ENCODE peak calls at places on chromosome 9, in nine cellular contexts. R is B cell, N is cardiac fibroblast, X is lung, K is coronary artery, B is AG09309, Z is nephron progenitor cell, W is RWPE1, L is pancreas. H is an unnamed sample.
A peak's percentile ranks its signal among the peaks of the same experiment; 100 is the strongest.

GRCh38 chr9:76654575-76654974 is 109.7 kb upstream of the PCA3 start:
- DNase-seq in R (no peak), N (peak; percentile 93), X (no peak), K (no peak), B (peak; percentile 92), Z (no peak), W (peak; percentile 55), L (no peak), H (peak; percentile 71)

GRCh38 chr9:98339987-98340564 is 84.6 kb upstream of the TBC1D2 start:
- DNase-seq in R (no peak), N (no peak), X (no peak), K (no peak), B (no peak), Z (no peak), W (no peak), L (no peak), H (no peak)

GRCh38 chr9:83140061-83140460 is 77.1 kb upstream of the RASEF start:
- DNase-seq in R (no peak), N (no peak), X (no peak), K (no peak), B (no peak), Z (no peak), W (no peak), L (no peak), H (no peak)

GRCh38 chr9:74463825-74464224 is 33.3 kb upstream of the RORB start:
- DNase-seq in R (no peak), N (peak; percentile 2), X (no peak), K (no peak), B (no peak), Z (no peak), W (no peak), L (no peak), H (no peak)

GRCh38 chr9:107386396-107386795 is 103.2 kb downstream of the KLF4 start:
- DNase-seq in R (no peak), N (no peak), X (no peak), K (no peak), B (no peak), Z (no peak), W (no peak), L (no peak), H (no peak)

GRCh38 chr9:27344776-27345175 is 47.8 kb upstream of the EQTN start:
- DNase-seq in R (no peak), N (no peak), X (no peak), K (no peak), B (no peak), Z (no peak), W (no peak), L (no peak), H (no peak)

GRCh38 chr9:14433841-14434511 is 120.0 kb upstream of the NFIB start:
- DNase-seq in R (no peak), N (peak; percentile 88), X (no peak), K (no peak), B (no peak), Z (no peak), W (peak; percentile 20), L (no peak), H (peak; percentile 59)

GRCh38 chr9:127583605-127584053 is 28.4 kb upstream of the STXBP1 start:
- DNase-seq in R (no peak), N (peak; percentile 90), X (no peak), K (no peak), B (no peak), Z (no peak), W (peak; percentile 64), L (no peak), H (peak; percentile 70)

GRCh38 chr9:71652480-71652879 is 115.8 kb downstream of the CEMIP2 start:
- DNase-seq in R (no peak), N (no peak), X (no peak), K (no peak), B (no peak), Z (no peak), W (no peak), L (no peak), H (no peak)

GRCh38 chr9:113511856-113512761 is 48.6 kb downstream of the RGS3 start:
- DNase-seq in R (no peak), N (no peak), X (no peak), K (no peak), B (no peak), Z (no peak), W (no peak), L (peak; percentile 45), H (no peak)

GRCh38 chr9:34072410-34072809 is 23.7 kb upstream of the UBAP2 start:
- DNase-seq in R (no peak), N (no peak), X (peak; percentile 32), K (no peak), B (no peak), Z (no peak), W (peak; percentile 94), L (no peak), H (peak; percentile 81)

GRCh38 chr9:94812343-94812742 is 85.8 kb downstream of the AOPEP start:
- DNase-seq in R (no peak), N (peak; percentile 84), X (no peak), K (no peak), B (no peak), Z (no peak), W (peak; percentile 53), L (no peak), H (peak; percentile 70)

GRCh38 chr9:18985464-18985951 is 47.5 kb downstream of the SAXO1 start:
- DNase-seq in R (no peak), N (no peak), X (no peak), K (no peak), B (peak; percentile 43), Z (peak; percentile 7), W (no peak), L (no peak), H (no peak)

GRCh38 chr9:110936719-110937452 is 101.4 kb downstream of the LPAR1 start:
- DNase-seq in R (no peak), N (peak; percentile 55), X (no peak), K (no peak), B (no peak), Z (no peak), W (no peak), L (no peak), H (no peak)

GRCh38 chr9:109918359-109919163 is 138.6 kb downstream of the PALM2AKAP2 start:
- DNase-seq in R (peak; percentile 64), N (no peak), X (no peak), K (no peak), B (no peak), Z (no peak), W (no peak), L (no peak), H (no peak)

GRCh38 chr9:8486095-8486494 is 686.5 kb upstream of the DMAC1 start:
- DNase-seq in R (no peak), N (peak; percentile 10), X (no peak), K (no peak), B (peak; percentile 3), Z (peak; percentile 21), W (no peak), L (no peak), H (peak; percentile 32)

GRCh38 chr9:134396258-134396742 is 70.0 kb downstream of the RXRA start:
- DNase-seq in R (peak; percentile 77), N (no peak), X (no peak), K (no peak), B (no peak), Z (no peak), W (no peak), L (no peak), H (no peak)

GRCh38 chr9:6924149-6924548 is 166.4 kb downstream of the KDM4C start:
- DNase-seq in R (no peak), N (no peak), X (no peak), K (no peak), B (no peak), Z (no peak), W (no peak), L (no peak), H (no peak)

GRCh38 chr9:109440797-109441287 is 57.3 kb downstream of the PTPN3 start:
- DNase-seq in R (peak; percentile 43), N (peak; percentile 88), X (peak; percentile 58), K (no peak), B (peak; percentile 74), Z (peak; percentile 48), W (peak; percentile 94), L (no peak), H (peak; percentile 85)

GRCh38 chr9:89991204-89991790 is 386.5 kb downstream of the GADD45G start:
- DNase-seq in R (no peak), N (no peak), X (no peak), K (no peak), B (no peak), Z (no peak), W (no peak), L (no peak), H (no peak)
- TF ChIP-seq CTCF in R (no peak), N (no peak), X (no peak), K (no peak), B (no peak), Z (no peak), W (no peak), L (no peak), H (no peak)

DNA sequence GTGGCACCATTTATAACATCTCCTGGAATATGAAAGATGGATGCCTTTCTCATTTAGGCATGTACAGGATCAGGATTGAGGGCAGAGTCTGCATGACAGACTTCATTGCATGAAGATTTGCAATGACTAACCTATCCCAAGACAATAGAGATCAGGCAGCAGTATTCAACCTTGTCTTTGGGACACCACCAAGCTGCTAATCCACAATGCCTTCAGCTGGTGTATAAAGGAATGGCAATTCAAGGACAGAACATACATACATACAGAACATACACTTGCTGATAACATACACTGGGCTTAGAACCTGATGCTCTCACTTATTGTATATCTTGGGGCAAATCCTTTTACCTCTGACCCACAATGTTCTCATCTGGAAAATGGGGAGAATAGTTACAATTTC is 11.5 kb downstream of the BRINP1 start:
- DNase-seq in R (no peak), N (no peak), X (no peak), K (no peak), B (no peak), Z (no peak), W (no peak), L (no peak), H (no peak)
- TF ChIP-seq CTCF in R (no peak), N (no peak), X (no peak), K (no peak), B (no peak), Z (no peak), W (no peak), L (no peak), H (no peak)

DNA sequence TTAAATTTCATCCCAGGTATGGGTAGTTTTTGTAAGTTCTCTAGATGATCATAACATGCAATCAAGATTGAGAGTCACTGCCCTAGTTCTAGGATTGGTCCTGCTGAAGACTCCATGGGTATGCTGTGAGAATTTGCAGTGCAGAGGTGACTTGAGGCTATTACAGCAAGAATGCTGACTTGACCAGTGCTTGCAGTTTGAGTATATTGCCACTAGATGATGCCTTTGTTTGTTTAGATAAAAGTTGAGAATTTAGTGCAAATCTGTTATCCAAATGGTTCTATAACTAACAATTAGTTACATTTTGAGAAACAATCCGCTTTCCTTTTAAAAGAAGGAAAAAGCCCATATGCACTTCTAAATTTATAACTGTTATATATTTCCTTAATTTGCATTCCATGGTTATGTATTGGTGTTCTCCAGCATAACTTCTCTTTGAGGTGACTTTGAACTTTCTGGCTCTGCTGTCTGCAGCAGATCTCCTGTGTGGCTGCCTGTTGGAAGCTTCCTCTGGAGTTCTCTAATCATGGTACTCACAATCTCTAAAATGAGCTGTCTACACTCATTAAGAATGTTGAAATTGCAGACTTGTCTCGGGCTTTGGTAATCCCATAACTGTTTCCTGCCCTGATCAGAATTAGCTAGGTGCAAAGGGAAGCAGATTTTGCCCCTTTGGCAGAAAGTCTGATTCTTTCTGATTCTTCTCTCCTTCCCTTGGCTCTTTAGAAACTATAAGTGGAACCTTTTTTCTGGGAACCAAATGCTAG is 24.9 kb downstream of the MELK start:
- DNase-seq in R (peak; percentile 16), N (peak; percentile 82), X (no peak), K (no peak), B (peak; percentile 28), Z (no peak), W (peak; percentile 50), L (no peak), H (peak; percentile 33)
- TF ChIP-seq CTCF in R (peak; percentile 32), N (peak; percentile 89), X (no peak), K (no peak), B (peak; percentile 70), Z (peak; percentile 48), W (peak; percentile 82), L (peak; percentile 43), H (peak; percentile 55)

GRCh38 chr9:69622664-69623063 is 49.5 kb downstream of the APBA1 start:
- DNase-seq in R (no peak), N (peak; percentile 90), X (no peak), K (no peak), B (peak; percentile 71), Z (no peak), W (no peak), L (no peak), H (no peak)
- TF ChIP-seq CTCF in R (no peak), N (no peak), X (no peak), K (no peak), B (no peak), Z (no peak), W (no peak), L (no peak), H (no peak)

H was measured in MCF 10A.